ENCODE peak calls at places on chromosomes 7 and 10, in ten cellular contexts. H is heart right ventricle, P is mucosa of descending colon, E is neuronal stem cell, S is foreskin fibroblast, W is MM.1S, G is gastrocnemius medialis, J is right lobe of liver, T is lower lobe of right lung, V is esophagus muscularis mucosa. A is an unnamed sample.

GRCh38 chr7:23586159-23586558 is 11.0 kb upstream of the CCDC126 start:
- DNase-seq in V (no peak), T (no peak), G (no peak), J (no peak), P (no peak), H (no peak), E (no peak), S (no peak), W (no peak), A (no peak)

GRCh38 chr7:143490719-143491306 is 13.1 kb downstream of the TAS2R41 start:
- DNase-seq in W (no peak), E (no peak), S (no peak), V (no peak), J (no peak), H (no peak), G (no peak), P (peak), T (no peak), A (no peak)

GRCh38 chr7:158778476-158778875 is 50.8 kb downstream of the ESYT2 start:
- DNase-seq in J (no peak), G (no peak), H (no peak), T (no peak), S (peak), V (no peak), W (no peak), P (no peak), E (no peak), A (no peak)

GRCh38 chr7:91251877-91252276 is 12.4 kb upstream of the FZD1 start:
- DNase-seq in J (no peak), W (no peak), H (no peak), P (no peak), T (no peak), S (peak), G (no peak), V (no peak), E (no peak), A (no peak)

GRCh38 chr7:621572-622285 is 102.1 kb upstream of the PDGFA start:
- DNase-seq in J (no peak), V (no peak), S (no peak), P (peak), G (no peak), T (no peak), E (no peak), H (no peak), W (no peak), A (no peak)

GRCh38 chr7:47724335-47724982 is 142.5 kb upstream of the TNS3 start:
- DNase-seq in V (no peak), J (no peak), S (peak), T (no peak), P (no peak), W (no peak), G (no peak), E (no peak), H (no peak), A (no peak)

GRCh38 chr7:137036768-137037167 is 168.3 kb downstream of the CHRM2 start:
- DNase-seq in H (no peak), G (no peak), J (no peak), T (no peak), E (no peak), S (no peak), P (no peak), W (no peak), V (no peak), A (no peak)

GRCh38 chr10:3118621-3119020 is 51.3 kb downstream of the PFKP start:
- DNase-seq in V (no peak), T (no peak), E (no peak), P (peak), J (no peak), H (no peak), W (no peak), G (no peak), S (no peak), A (no peak)

GRCh38 chr10:102310356-102311024 is 65.2 kb downstream of the GBF1 start:
- DNase-seq in H (no peak), S (peak), G (no peak), P (no peak), V (peak), E (no peak), J (no peak), W (no peak), T (no peak), A (no peak)

GRCh38 chr7:128352138-128352537 is 8.4 kb upstream of the RBM28 start:
- DNase-seq in G (peak), S (no peak), V (no peak), T (peak), H (peak), J (peak), W (no peak), P (peak), E (peak), A (no peak)

GRCh38 chr10:133379152-133379800 is at the start of gene PAOX:
- DNase-seq in W (peak), P (peak), H (peak), V (no peak), T (peak), J (peak), S (peak), E (peak), G (peak), A (no peak)

GRCh38 chr7:27091936-27092752 is 3.7 kb downstream of the HOXA1 start:
- DNase-seq in J (no peak), V (no peak), W (no peak), G (no peak), T (no peak), P (no peak), H (no peak), S (no peak), E (peak), A (no peak)

GRCh38 chr10:44883581-44884331 is 27.4 kb upstream of the TMEM72 start:
- DNase-seq in J (no peak), W (no peak), T (no peak), V (no peak), P (no peak), G (no peak), H (no peak), E (no peak), S (no peak), A (no peak)

GRCh38 chr10:114485695-114486400 is 81.5 kb upstream of the AFAP1L2 start:
- DNase-seq in S (no peak), E (no peak), P (no peak), H (no peak), V (no peak), W (no peak), G (no peak), J (no peak), T (no peak), A (no peak)

GRCh38 chr10:73873843-73874215 is 526 bp downstream of the CAMK2G start:
- DNase-seq in W (peak), G (no peak), P (no peak), J (no peak), V (no peak), T (no peak), H (no peak), E (no peak), S (no peak), A (no peak)

GRCh38 chr10:12590682-12591642 is 241.6 kb downstream of the CAMK1D start:
- DNase-seq in E (no peak), P (no peak), H (no peak), V (no peak), T (no peak), S (no peak), G (no peak), J (no peak), W (no peak), A (no peak)

GRCh38 chr10:11707936-11708335 is 34.2 kb upstream of the ECHDC3 start:
- DNase-seq in E (no peak), P (peak), G (no peak), W (no peak), J (no peak), H (no peak), V (no peak), S (no peak), T (no peak), A (no peak)

GRCh38 chr7:128210590-128211570 is 30.2 kb upstream of the LEP start:
- DNase-seq in V (no peak), H (no peak), S (no peak), G (no peak), W (no peak), T (no peak), P (no peak), E (no peak), J (no peak), A (no peak)

GRCh38 chr10:71176661-71177060 is 35.7 kb upstream of the UNC5B start:
- DNase-seq in G (no peak), J (no peak), S (no peak), E (no peak), H (no peak), P (no peak), T (no peak), W (no peak), V (no peak), A (no peak)

GRCh38 chr10:28975891-28976471 is 298.7 kb downstream of the BAMBI start:
- DNase-seq in W (no peak), G (peak), E (peak), T (no peak), S (no peak), V (peak), P (no peak), H (no peak), J (no peak), A (no peak)

GRCh38 chr7:34756025-34756437 is 98.0 kb downstream of the NPSR1 start:
- DNase-seq in V (no peak), G (no peak), T (no peak), S (no peak), H (no peak), E (no peak), W (peak), P (no peak), J (no peak), A (no peak)

GRCh38 chr7:157228864-157229422 is 90.2 kb downstream of the UBE3C start:
- DNase-seq in E (no peak), P (no peak), G (no peak), T (no peak), H (no peak), S (peak), V (no peak), W (peak), J (no peak), A (no peak)

GRCh38 chr10:69640196-69640980 is 10.3 kb downstream of the FAM241B start:
- DNase-seq in S (no peak), J (no peak), V (no peak), T (no peak), G (no peak), E (no peak), P (no peak), H (no peak), W (no peak), A (no peak)

GRCh38 chr7:71133232-71133622 is 1.3 kb downstream of the GALNT17 start:
- DNase-seq in E (no peak), J (no peak), P (no peak), T (no peak), H (no peak), G (no peak), W (no peak), V (no peak), S (no peak), A (no peak)

GRCh38 chr7:71131256-71131752 is 640 bp upstream of the GALNT17 start:
- DNase-seq in W (peak), E (peak), S (no peak), H (peak), J (no peak), P (peak), V (no peak), G (no peak), T (no peak), A (no peak)

GRCh38 chr7:71130280-71130679 is 1.7 kb upstream of the GALNT17 start:
- DNase-seq in S (no peak), W (no peak), H (no peak), T (no peak), P (no peak), E (no peak), J (no peak), V (no peak), G (no peak), A (no peak)

GRCh38 chr7:71131753-71132520 is at the start of gene GALNT17:
- DNase-seq in G (no peak), J (no peak), E (peak), H (peak), W (no peak), S (no peak), V (no peak), T (no peak), P (no peak), A (no peak)

DNA sequence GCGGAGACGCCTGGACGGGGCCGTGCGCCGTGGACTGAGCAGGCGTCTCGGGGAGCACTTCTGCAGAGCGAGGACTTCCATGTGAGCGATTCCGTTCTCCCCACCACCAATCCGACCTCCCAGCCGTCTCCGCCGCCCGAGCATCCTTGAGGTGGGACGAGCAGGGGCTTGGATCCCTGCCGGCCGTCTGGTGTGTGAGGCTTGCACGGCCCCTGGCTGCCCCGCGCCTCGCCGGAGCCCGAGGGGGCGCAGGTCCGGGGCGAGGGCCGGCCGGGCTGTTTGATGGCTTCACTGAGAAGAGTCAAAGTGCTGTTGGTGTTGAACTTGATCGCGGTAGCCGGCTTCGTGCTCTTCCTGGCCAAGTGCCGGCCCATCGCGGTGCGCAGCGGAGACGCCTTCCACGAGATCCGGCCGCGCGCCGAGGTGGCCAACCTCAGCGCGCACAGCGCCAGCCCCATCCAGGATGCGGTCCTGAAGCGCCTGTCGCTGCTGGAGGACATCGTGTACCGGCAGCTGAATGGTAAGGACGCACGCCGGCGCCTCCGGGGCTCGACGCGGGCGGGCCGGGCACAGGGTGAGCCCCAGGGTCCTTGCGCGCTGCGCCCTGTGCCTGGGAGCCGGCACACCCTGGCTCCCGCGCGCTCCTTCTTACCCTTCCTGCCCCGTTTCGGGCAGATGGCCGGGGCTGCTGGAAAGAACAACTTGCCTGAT is 732 bp downstream of the GALNT17 start:
- DNase-seq in H (peak), P (no peak), W (no peak), J (no peak), T (no peak), V (no peak), E (peak), G (no peak), S (no peak), A (no peak)
- H3K4me3 ChIP-seq in H (peak), P (no peak), W (no peak), J (no peak), T (peak), V (peak), E (peak), G (peak), S (no peak), A (peak)

GRCh38 chr7:155813125-155813524 is 862 bp upstream of the SHH start:
- DNase-seq in W (peak), V (no peak), E (no peak), T (peak), S (no peak), P (no peak), H (no peak), G (no peak), J (peak), A (no peak)

GRCh38 chr7:155809947-155810606 is 2.2 kb downstream of the SHH start:
- DNase-seq in E (no peak), G (no peak), P (no peak), W (no peak), V (no peak), S (no peak), T (peak), J (peak), H (no peak), A (no peak)

GRCh38 chr7:155810607-155811559 is 1.4 kb downstream of the SHH start:
- DNase-seq in H (no peak), W (no peak), J (peak), P (no peak), T (peak), V (no peak), G (no peak), E (no peak), S (no peak), A (no peak)

GRCh38 chr7:155811895-155812761 is at the start of gene SHH:
- DNase-seq in G (no peak), T (peak), W (peak), H (no peak), S (no peak), J (peak), E (no peak), P (peak), V (no peak), A (no peak)

DNA sequence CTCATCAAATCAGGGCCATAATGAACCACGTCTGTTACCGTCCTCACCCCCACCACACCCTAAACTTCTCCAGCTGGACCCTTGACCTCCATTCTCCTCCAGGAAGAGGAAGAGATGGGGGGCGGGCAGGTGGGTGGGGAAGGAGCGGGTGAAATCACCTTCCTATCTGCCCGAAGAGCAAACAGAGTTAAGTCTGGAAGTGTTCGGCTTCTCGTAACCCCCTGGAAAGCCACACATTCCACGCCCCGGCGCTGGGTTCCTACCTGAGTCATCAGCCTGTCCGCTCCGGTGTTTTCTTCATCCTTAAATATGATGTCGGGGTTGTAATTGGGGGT is 736 bp downstream of the SHH start:
- DNase-seq in T (peak), P (peak), H (no peak), J (peak), V (no peak), W (no peak), G (no peak), E (no peak), S (no peak), A (no peak)
- H3K4me3 ChIP-seq in T (peak), P (no peak), H (no peak), J (no peak), V (no peak), W (no peak), G (no peak), E (no peak), S (no peak), A (no peak)

DNA sequence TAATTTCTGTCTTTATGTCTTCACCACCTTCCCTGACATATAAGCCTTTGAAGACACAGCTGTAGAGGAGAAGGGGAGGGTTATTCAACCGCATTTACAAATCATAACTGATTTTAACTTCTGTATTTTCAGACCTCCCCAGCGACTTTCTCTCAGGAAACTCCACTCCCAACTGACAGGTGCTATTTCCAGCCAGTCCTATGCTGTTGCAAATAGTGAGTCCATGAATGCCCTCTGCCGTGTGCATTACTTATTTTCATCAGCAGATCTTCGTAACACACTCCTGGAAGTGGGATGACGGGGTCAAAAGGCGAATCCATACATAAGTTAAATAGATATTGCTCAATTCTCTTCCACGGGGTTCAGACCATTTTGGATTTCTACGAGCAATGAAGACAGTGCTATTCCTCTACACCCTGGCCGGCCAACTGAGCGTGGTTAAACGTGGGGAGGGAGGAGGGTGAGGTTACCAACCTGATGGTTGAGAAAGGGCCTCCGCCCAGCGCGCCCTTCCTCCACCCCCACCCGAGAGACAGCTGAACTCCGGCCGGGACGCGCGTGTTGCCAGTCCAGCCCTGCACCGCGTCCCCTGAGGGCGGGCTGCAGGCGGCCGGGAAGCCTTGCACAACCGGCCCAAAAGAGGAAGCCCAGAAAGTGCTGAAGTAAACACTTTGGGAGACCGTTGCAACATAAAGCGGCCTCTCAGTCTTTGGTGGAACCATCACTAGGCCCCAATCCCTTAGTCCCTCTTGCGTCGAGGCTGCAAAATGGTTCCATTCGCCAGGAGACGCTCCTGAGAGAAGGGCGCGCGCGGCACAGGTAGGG is at the start of gene APBB1IP:
- DNase-seq in W (peak), E (no peak), P (peak), J (peak), V (peak), T (peak), H (peak), G (peak), S (no peak), A (no peak)
- H3K4me3 ChIP-seq in W (peak), E (peak), P (no peak), J (peak), V (peak), T (peak), H (peak), G (peak), S (peak), A (peak)

DNA sequence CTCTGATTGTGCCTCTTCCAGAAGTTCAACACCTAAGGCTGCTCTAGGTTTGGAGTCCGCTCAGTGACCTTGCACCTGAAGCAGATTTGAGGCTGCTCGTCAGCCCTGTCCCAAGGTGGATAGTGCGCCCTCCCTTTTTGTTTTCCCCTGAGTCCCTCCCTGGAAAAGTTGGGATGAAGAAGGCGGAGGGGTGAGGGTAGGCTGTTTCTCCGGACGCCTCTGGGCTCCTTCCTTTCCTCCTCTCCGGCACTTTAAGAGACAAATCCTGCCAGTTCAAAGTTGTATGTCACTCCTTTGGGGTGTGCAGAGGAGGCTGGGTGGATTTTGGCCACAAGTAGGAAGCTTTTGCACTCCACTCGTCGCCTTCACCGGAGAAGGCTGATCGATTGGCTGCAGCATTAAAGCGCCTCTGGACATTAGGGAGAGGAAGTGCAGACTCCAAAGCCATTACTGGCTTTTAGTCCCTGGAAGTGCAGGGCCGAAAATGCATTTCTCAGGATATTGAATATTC is 81.9 kb upstream of the PRKG1 start:
- DNase-seq in E (no peak), S (no peak), J (no peak), G (peak), P (peak), H (no peak), W (no peak), V (no peak), T (no peak), A (no peak)
- H3K4me3 ChIP-seq in E (peak), S (peak), J (peak), G (peak), P (no peak), H (peak), W (no peak), V (peak), T (peak), A (peak)

GRCh38 chr10:104351067-104351681 is 2.5 kb upstream of the CFAP58 start:
- DNase-seq in E (no peak), T (no peak), S (peak), P (no peak), G (no peak), J (no peak), H (no peak), V (no peak), W (no peak), A (no peak)

GRCh38 chr10:104351919-104352318 is 1.7 kb upstream of the CFAP58 start:
- DNase-seq in H (no peak), T (no peak), P (no peak), S (no peak), J (no peak), W (peak), V (no peak), E (no peak), G (no peak), A (no peak)

GRCh38 chr10:104349623-104350142 is 4.0 kb upstream of the CFAP58 start:
- DNase-seq in E (no peak), T (no peak), H (no peak), V (no peak), J (no peak), G (no peak), W (peak), P (peak), S (peak), A (no peak)

GRCh38 chr10:104350146-104350635 is 3.4 kb upstream of the CFAP58 start:
- DNase-seq in S (peak), W (peak), G (no peak), T (no peak), H (no peak), V (no peak), P (peak), E (no peak), J (no peak), A (no peak)

GRCh38 chr10:104353325-104354048 is at the start of gene CFAP58:
- DNase-seq in S (peak), T (peak), V (peak), E (peak), J (peak), G (peak), H (peak), P (peak), W (peak), A (peak)
- H3K4me3 ChIP-seq in S (peak), T (peak), V (peak), E (peak), J (peak), G (peak), H (peak), P (no peak), W (peak), A (peak)

GRCh38 chr7:135263321-135263970 is 29.8 kb downstream of the STRA8 start:
- DNase-seq in G (no peak), V (no peak), W (no peak), S (no peak), T (no peak), J (no peak), P (no peak), E (no peak), H (no peak), A (no peak)
- H3K4me3 ChIP-seq in G (no peak), V (no peak), W (no peak), S (no peak), T (no peak), J (no peak), P (no peak), E (peak), H (no peak), A (no peak)